ENCODE peak calls at places on chromosomes 6 and 20, in nine cellular contexts. S, Q, K, F, M, T, P, X and I are unnamed samples.

GRCh38 chr6:142013875-142014495 is 118.7 kb upstream of the GJE1 start:
- DNase-seq in X (no peak), Q (no peak), S (no peak), T (no peak), P (no peak), M (no peak), F (no peak), K (peak), I (no peak)

GRCh38 chr6:57177545-57178225 is 5.6 kb downstream of the BAG2 start:
- DNase-seq in X (peak), M (no peak), T (no peak), K (no peak), S (peak), Q (no peak), P (no peak), F (peak), I (peak)

GRCh38 chr20:34643919-34644318 is 33.0 kb downstream of the PIGU start:
- DNase-seq in X (peak), Q (no peak), T (no peak), K (no peak), F (peak), M (peak), S (peak), P (no peak), I (no peak)

GRCh38 chr6:170152989-170153388 is 137.9 kb downstream of the DLL1 start:
- DNase-seq in P (no peak), M (peak), S (no peak), X (no peak), T (no peak), K (peak), Q (no peak), F (peak), I (no peak)

GRCh38 chr20:11581271-11581670 is 336.4 kb upstream of the BTBD3 start:
- DNase-seq in P (no peak), S (no peak), Q (no peak), T (no peak), K (peak), X (no peak), F (peak), M (peak), I (no peak)

GRCh38 chr6:37049990-37050853 is 44.8 kb downstream of the FGD2 start:
- DNase-seq in F (no peak), S (no peak), K (no peak), P (peak), X (no peak), T (peak), M (peak), Q (peak), I (peak)

GRCh38 chr20:47066484-47067270 is 172.0 kb downstream of the EYA2 start:
- DNase-seq in P (no peak), K (no peak), X (peak), T (no peak), F (peak), Q (no peak), M (no peak), S (peak), I (no peak)

GRCh38 chr6:169990095-169991030 is 238.9 kb downstream of the ERMARD start:
- DNase-seq in T (peak), P (no peak), M (peak), S (no peak), Q (peak), F (no peak), X (no peak), K (no peak), I (peak)

GRCh38 chr6:155174576-155175174 is 89.1 kb upstream of the CLDN20 start:
- DNase-seq in P (peak), T (peak), Q (peak), F (peak), K (peak), S (peak), M (peak), X (peak), I (peak)

GRCh38 chr6:129748212-129748900 is 38.4 kb upstream of the ARHGAP18 start:
- DNase-seq in S (no peak), K (peak), T (peak), Q (peak), X (peak), M (no peak), F (peak), P (peak), I (no peak)

GRCh38 chr6:27687154-27688013 is 214.5 kb upstream of the ZNF184 start:
- DNase-seq in S (peak), T (peak), P (peak), X (peak), K (peak), Q (peak), F (peak), M (peak), I (peak)

GRCh38 chr20:23440004-23440403 is 519 bp downstream of the CSTL1 start:
- DNase-seq in P (no peak), Q (no peak), X (no peak), M (no peak), K (no peak), F (no peak), T (no peak), S (no peak), I (no peak)

GRCh38 chr6:56724455-56724854 is 81.8 kb upstream of the DST start:
- DNase-seq in F (peak), X (no peak), Q (no peak), S (peak), P (no peak), K (peak), M (no peak), T (no peak), I (no peak)

GRCh38 chr6:39416026-39416425 is 93.5 kb upstream of the KCNK16 start:
- DNase-seq in M (no peak), F (no peak), T (no peak), S (no peak), X (peak), P (no peak), Q (no peak), K (peak), I (no peak)

GRCh38 chr6:15403094-15403493 is 157.2 kb downstream of the JARID2 start:
- DNase-seq in T (no peak), M (no peak), X (no peak), P (no peak), F (no peak), K (no peak), Q (no peak), S (no peak), I (no peak)

GRCh38 chr20:20843982-20844381 is 131.5 kb upstream of the RALGAPA2 start:
- DNase-seq in S (no peak), T (no peak), M (peak), K (peak), F (no peak), X (no peak), P (no peak), Q (no peak), I (no peak)

GRCh38 chr20:40563296-40563950 is 125.6 kb downstream of the MAFB start:
- DNase-seq in K (peak), Q (no peak), S (no peak), F (peak), X (no peak), T (no peak), P (no peak), M (no peak), I (peak)